ENCODE peak calls at places on chromosomes 11 and 22, in six cellular contexts. R is astrocyte, J is right cardiac atrium, G is MM.1S, V is esophagus squamous epithelium, Z is mesenchymal stem cell. I is an unnamed sample. For H3K4me1 and H3K27me3, the result is how much of the 10 kb centered on the place peaks cover.

GRCh38 chr11:10387209-10388083 is 67.6 kb upstream of the AMPD3 start:
- DNase-seq in V (no peak), R (peak), J (peak), Z (no peak), G (no peak), I (no peak)

GRCh38 chr22:35205956-35206355 is 51.3 kb upstream of the HMGXB4 start:
- DNase-seq in V (no peak), R (peak), J (no peak), Z (no peak), G (no peak), I (peak)

GRCh38 chr22:49825944-49826602 is 1.6 kb downstream of the BRD1 start:
- DNase-seq in V (no peak), J (peak), R (peak), G (peak), Z (peak), I (peak)

GRCh38 chr11:5123802-5124521 is 14.2 kb downstream of the OR52A5 start:
- DNase-seq in R (peak), J (peak), Z (peak), V (no peak), G (peak), I (peak)

GRCh38 chr11:128714881-128715280 is 21.0 kb downstream of the FLI1 start:
- DNase-seq in V (no peak), J (peak), G (no peak), R (peak), Z (peak), I (no peak)

GRCh38 chr11:88398372-88399140 is 61.0 kb upstream of the CTSC start:
- DNase-seq in G (no peak), V (no peak), J (no peak), R (peak), Z (peak), I (no peak)

GRCh38 chr22:43956805-43957463 is 1.7 kb downstream of the SAMM50 start:
- DNase-seq in Z (no peak), V (no peak), J (no peak), R (no peak), G (no peak), I (no peak)

GRCh38 chr11:35077709-35078695 is 61.0 kb upstream of the CD44 start:
- DNase-seq in Z (peak), G (peak), R (peak), J (no peak), V (no peak), I (peak)

GRCh38 chr11:68127791-68128681 is 6.8 kb upstream of the CHKA start:
- DNase-seq in G (no peak), V (no peak), R (peak), Z (peak), J (peak), I (no peak)

GRCh38 chr11:92782806-92783205 is 186.6 kb upstream of the MTNR1B start:
- DNase-seq in J (no peak), Z (no peak), V (no peak), R (peak), G (no peak), I (no peak)

GRCh38 chr22:23533328-23533762 is 46.7 kb downstream of the IGLL1 start:
- DNase-seq in V (no peak), Z (peak), G (peak), R (no peak), J (no peak), I (no peak)

GRCh38 chr22:48494968-48495750 is 1332.5 kb downstream of the BRD1 start:
- DNase-seq in Z (no peak), J (no peak), G (no peak), V (no peak), R (no peak), I (no peak)

GRCh38 chr11:13781153-13781552 is 112.7 kb downstream of the FAR1 start:
- DNase-seq in V (no peak), J (no peak), R (no peak), Z (no peak), G (no peak), I (peak)

GRCh38 chr11:83105167-83105566 is 33.5 kb upstream of the RAB30 start:
- DNase-seq in Z (peak), J (no peak), V (no peak), G (no peak), R (no peak), I (no peak)

GRCh38 chr11:114307524-114308203 is 11.5 kb downstream of the NNMT start:
- DNase-seq in V (no peak), Z (peak), G (no peak), J (peak), R (peak), I (no peak)

GRCh38 chr11:8309862-8310261 is 46.2 kb upstream of the LMO1 start:
- DNase-seq in R (no peak), Z (no peak), G (no peak), J (no peak), V (no peak), I (no peak)

GRCh38 chr11:97325693-97326092 is 935.9 kb downstream of the JRKL start:
- DNase-seq in J (no peak), R (no peak), V (no peak), G (no peak), Z (no peak), I (no peak)

GRCh38 chr11:7657306-7658025 is 15.8 kb downstream of the CYB5R2 start:
- DNase-seq in V (no peak), Z (peak), G (peak), R (peak), J (peak), I (peak)

GRCh38 chr22:20779014-20779812 is 5.3 kb downstream of the SERPIND1 start:
- DNase-seq in Z (no peak), J (no peak), G (no peak), R (no peak), V (no peak), I (no peak)

DNA sequence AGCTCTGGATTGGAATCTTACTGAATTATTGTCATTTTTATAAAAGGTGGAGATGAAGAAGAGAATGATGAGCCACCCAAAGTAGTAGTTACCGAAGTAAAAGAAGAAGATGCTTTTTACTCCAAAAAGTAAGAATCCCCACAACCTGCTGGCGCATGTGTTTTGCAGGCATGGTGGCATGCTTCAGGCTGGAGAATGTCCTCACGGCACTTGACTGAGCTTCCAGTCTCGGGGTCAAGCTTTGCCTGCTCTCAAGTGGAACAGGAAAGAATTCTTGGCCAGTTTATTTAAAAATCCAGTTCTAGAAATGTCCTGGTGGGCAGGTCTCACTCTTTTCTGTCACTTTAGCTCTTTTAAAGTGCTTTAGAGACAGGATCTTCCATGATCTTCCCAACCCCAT is 17.5 kb downstream of the NUP50 start:
- DNase-seq in R (no peak), Z (no peak), J (no peak), V (no peak), G (no peak), I (no peak)
- H3K27ac ChIP-seq in R (no peak), Z (no peak), J (no peak), V (no peak), G (no peak), I (no peak)

GRCh38 chr22:28925916-28926315 is 42.5 kb downstream of the ZNRF3 start:
- DNase-seq in Z (no peak), J (no peak), V (no peak), G (no peak), R (no peak), I (no peak)

GRCh38 chr22:28920757-28921584 is 37.6 kb downstream of the ZNRF3 start:
- DNase-seq in J (no peak), V (no peak), G (no peak), Z (no peak), R (no peak), I (no peak)

GRCh38 chr22:28923826-28924732 is 40.7 kb downstream of the ZNRF3 start:
- DNase-seq in J (peak), G (no peak), R (peak), V (no peak), Z (no peak), I (no peak)

GRCh38 chr22:28921585-28921879 is 38.2 kb downstream of the ZNRF3 start:
- DNase-seq in Z (no peak), J (no peak), V (no peak), R (no peak), G (no peak), I (no peak)

DNA sequence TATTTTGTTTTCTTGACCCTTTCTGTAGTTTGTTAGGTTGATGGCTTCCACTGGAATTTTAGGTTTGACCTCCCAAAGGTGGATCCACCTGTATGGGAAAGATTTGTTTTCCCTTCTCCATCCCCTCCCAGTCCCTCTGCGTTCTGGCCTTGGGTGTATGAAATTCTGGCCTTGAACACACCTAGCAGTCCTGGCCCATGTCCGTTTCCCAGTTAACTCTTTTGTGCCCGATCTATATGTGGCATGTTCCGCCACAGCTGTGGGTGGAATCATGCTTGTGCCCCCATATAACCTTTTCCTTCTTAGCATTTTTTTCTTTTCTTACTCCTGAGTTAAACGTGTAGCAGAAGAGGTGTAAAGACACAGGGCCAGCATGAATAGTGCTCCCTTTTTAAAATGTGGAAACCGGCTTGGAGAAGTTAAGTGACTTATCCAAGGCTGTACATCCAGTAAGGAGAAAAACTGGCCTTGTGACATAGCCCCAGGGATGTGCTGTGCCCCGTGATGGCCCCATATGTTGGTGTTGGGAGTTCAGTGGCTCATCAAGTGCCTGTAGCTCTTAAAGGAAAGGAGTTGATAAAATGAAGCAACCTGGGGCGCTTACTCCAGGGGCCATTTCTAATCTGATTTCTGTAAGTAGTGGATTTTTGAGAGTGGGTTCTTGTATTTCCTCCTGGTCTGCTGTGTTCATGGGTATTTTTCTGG is 39.3 kb downstream of the ZNRF3 start:
- DNase-seq in V (no peak), J (no peak), G (no peak), R (no peak), Z (no peak), I (no peak)
- H3K4me1 ChIP-seq in V (half or more), J (under half), G (under half), R (under half), Z (under half), I (under half)

DNA sequence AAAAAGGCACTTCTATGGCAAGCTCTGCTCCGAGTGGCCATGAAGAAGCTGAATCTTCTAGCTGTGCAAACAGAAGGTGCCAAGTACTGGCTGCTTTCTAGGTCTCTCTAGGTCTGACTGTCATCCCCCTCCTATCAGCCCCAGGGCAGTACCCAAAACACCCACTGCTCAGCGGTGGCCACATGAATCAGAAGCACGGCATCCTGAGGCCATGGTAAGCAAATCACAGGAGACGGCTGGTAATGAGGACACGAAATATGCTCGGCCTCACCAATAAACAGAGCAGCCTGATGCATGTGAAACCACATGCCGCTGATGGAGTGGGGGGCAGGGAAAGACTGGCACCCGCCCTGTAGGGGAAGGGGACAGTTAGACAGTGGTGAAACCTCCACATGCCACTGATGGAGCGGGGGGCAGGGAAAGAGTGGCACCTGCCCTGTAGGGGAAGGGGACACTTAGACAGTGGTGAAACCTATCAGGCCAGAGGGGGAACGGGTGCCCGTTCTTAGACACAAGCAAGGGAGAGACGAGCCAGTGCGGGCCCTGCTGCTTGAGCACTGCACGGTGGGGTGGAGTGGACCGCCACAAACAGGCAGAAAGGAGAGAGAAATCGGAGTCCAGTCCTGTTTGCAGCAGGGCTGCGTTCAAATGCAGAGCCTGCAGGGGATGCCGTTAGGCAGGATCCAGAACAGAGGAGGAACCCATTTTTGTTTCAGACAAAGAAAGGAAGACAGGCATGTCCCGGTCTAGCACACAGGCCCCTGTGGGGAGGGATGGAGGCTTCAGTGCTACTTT is 29.9 kb upstream of the MOB2 start:
- DNase-seq in G (no peak), Z (peak), R (peak), V (no peak), J (peak), I (no peak)
- H3K27me3 ChIP-seq in G (under half), Z (under half), R (under half), V (under half), J (under half), I (under half)

GRCh38 chr22:40628354-40629042 is 8.0 kb downstream of the MRTFA start:
- DNase-seq in V (no peak), Z (peak), J (no peak), G (no peak), R (peak), I (peak)
- H3K27ac ChIP-seq in V (peak), Z (no peak), J (no peak), G (no peak), R (peak), I (no peak)

GRCh38 chr11:77171254-77171653 is 43.2 kb downstream of the MYO7A start:
- DNase-seq in G (no peak), J (no peak), V (no peak), Z (no peak), R (no peak), I (no peak)
- H3K4me1 ChIP-seq in G (under half), J (under half), V (under half), Z (under half), R (under half), I (under half)